ENCODE peak calls at places on chromosomes 5 and 9, in four cellular contexts. D is coronary artery, S is upper lobe of left lung, C is cardiac muscle cell. H is an unnamed sample.

GRCh38 chr5:58412932-58413331 is 47.0 kb downstream of the PLK2 start:
- DNase-seq in C (no peak), S (no peak), D (no peak), H (no peak)

GRCh38 chr9:113150670-113151591 is at the start of gene SLC31A2:
- DNase-seq in S (peak; percentile 99), C (peak; percentile 87), D (peak; percentile 90), H (peak; percentile 60)

GRCh38 chr9:18487620-18488019 is 13.7 kb downstream of the ADAMTSL1 start:
- DNase-seq in S (no peak), C (no peak), D (no peak), H (no peak)

GRCh38 chr5:37776826-37777225 is 63.0 kb downstream of the GDNF start:
- DNase-seq in S (peak; percentile 28), D (no peak), C (peak; percentile 69), H (no peak)

GRCh38 chr9:137417161-137418021 is 5.6 kb downstream of the EXD3 start:
- DNase-seq in S (peak; percentile 86), D (no peak), C (no peak), H (no peak)

GRCh38 chr9:122203995-122204394 is 24.8 kb downstream of the LHX6 start:
- DNase-seq in C (no peak), D (no peak), S (no peak), H (no peak)

GRCh38 chr5:74919487-74919886 is 53.3 kb upstream of the FAM169A start:
- DNase-seq in C (peak; percentile 77), S (no peak), D (no peak), H (peak; percentile 69)

GRCh38 chr9:119859128-119859527 is 489.9 kb upstream of the BRINP1 start:
- DNase-seq in D (no peak), C (no peak), S (no peak), H (no peak)

GRCh38 chr5:40486437-40487270 is 193.1 kb upstream of the PTGER4 start:
- DNase-seq in D (no peak), S (no peak), C (no peak), H (peak; percentile 81)

GRCh38 chr9:120625222-120625621 is 45.3 kb upstream of the CDK5RAP2 start:
- DNase-seq in C (peak; percentile 34), S (no peak), D (no peak), H (peak; percentile 61)

GRCh38 chr5:999724-1000123 is 8.9 kb upstream of the NKD2 start:
- DNase-seq in D (no peak), C (no peak), S (no peak), H (no peak)

GRCh38 chr5:150339841-150340240 is 17.7 kb upstream of the TCOF1 start:
- DNase-seq in C (no peak), D (no peak), S (no peak), H (no peak)

GRCh38 chr5:10266839-10267238 is 16.8 kb downstream of the CCT5 start:
- DNase-seq in S (no peak), D (no peak), C (no peak), H (peak; percentile 54)

GRCh38 chr9:4386819-4387218 is 87.0 kb upstream of the GLIS3 start:
- DNase-seq in D (no peak), C (no peak), S (no peak), H (peak; percentile 6)

GRCh38 chr5:10140195-10140973 is 109.3 kb downstream of the ATPSCKMT start:
- DNase-seq in C (peak; percentile 7), S (no peak), D (no peak), H (no peak)

DNA sequence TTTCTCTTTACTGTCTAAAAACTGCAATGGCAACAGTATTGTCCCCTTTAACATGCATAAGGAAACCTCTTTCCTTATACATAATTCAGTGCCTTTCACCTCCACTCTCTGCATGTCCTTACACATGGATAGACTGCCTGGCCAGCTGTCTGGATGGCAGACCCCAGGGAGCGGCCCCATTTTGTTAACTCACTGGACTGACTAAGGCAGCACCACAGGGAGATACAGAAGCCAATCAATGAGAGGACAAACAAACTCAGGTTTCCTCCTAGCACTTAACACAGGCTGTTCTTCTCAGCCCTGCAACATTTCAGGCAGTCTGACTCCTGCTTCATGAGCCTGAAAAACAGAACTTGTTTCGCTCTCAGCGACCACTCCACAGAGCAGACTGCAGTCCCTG is 135.4 kb upstream of the RASEF start:
- DNase-seq in D (no peak), C (no peak), S (no peak), H (no peak)
- H3K4me3 ChIP-seq in D (no peak overlapping the region), C (no peak overlapping the region), S (no peak overlapping the region), H (no peak overlapping the region)

GRCh38 chr9:84862786-84863185 is 193.3 kb downstream of the NTRK2 start:
- DNase-seq in S (no peak), C (peak; percentile 38), D (no peak), H (peak; percentile 76)

GRCh38 chr9:84863372-84863771 is 193.8 kb downstream of the NTRK2 start:
- DNase-seq in S (no peak), D (no peak), C (no peak), H (no peak)

GRCh38 chr9:84860423-84861115 is 191.0 kb downstream of the NTRK2 start:
- DNase-seq in S (no peak), D (no peak), C (no peak), H (no peak)

GRCh38 chr9:84858373-84858772 is 188.8 kb downstream of the NTRK2 start:
- DNase-seq in D (no peak), S (no peak), C (no peak), H (no peak)

DNA sequence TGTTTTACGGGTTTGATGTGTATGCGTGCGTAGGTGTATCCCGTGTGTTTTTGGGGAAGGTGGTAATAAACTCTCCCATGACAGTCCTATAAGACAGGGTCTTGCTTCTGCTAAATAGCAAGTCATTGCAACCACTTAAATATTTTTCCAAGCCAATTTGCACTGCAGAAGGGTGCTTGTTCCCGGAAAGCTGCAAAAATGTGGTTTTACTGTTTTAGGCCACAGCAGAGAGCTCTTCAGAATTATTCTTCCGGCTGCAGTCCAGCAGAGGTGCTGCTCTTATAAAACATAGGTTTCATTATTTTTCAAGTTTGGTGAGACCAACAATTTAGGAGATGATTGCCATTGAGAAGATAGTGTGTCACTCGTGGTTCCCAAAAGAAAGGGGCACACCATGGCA is 192.8 kb downstream of the NTRK2 start:
- DNase-seq in S (no peak), C (no peak), D (no peak), H (no peak)
- H3K4me3 ChIP-seq in S (no peak overlapping the region), C (no peak overlapping the region), D (no peak overlapping the region), H (no peak overlapping the region)

DNA sequence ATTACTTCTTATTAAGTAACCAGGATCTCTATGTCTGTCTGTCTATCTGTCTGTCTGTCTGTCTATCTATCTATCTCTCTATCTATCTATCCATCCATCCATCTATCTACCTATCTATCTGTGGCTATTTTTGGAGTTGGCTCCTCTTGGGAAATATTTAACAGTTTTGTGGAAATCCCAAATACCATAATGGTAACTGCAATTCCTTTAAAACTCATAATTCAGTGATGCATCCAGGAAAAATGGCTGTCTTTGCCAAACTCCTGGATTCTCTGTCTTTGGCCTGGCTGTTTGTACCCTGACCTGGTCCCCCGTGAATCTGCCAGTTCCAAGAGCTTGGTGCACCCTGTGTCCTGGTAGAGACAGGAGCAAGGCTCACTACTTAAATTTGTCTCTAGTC is 197.0 kb downstream of the PCSK1 start:
- DNase-seq in D (no peak), S (no peak), C (no peak), H (no peak)
- H3K4me3 ChIP-seq in D (peak overlapping the region; percentile 0), S (no peak overlapping the region), C (no peak overlapping the region), H (no peak overlapping the region)

GRCh38 chr5:32711693-32712462 is 757 bp downstream of the NPR3 start:
- DNase-seq in D (no peak), S (peak; percentile 88), C (peak; percentile 27), H (no peak)

GRCh38 chr5:32710859-32711692 is at the start of gene NPR3:
- DNase-seq in C (peak; percentile 48), S (peak; percentile 46), D (no peak), H (no peak)

GRCh38 chr5:32708949-32709348 is 2.2 kb upstream of the NPR3 start:
- DNase-seq in D (no peak), S (no peak), C (no peak), H (no peak)

GRCh38 chr5:32710335-32710858 is 724 bp upstream of the NPR3 start:
- DNase-seq in C (no peak), D (no peak), S (peak; percentile 82), H (no peak)

DNA sequence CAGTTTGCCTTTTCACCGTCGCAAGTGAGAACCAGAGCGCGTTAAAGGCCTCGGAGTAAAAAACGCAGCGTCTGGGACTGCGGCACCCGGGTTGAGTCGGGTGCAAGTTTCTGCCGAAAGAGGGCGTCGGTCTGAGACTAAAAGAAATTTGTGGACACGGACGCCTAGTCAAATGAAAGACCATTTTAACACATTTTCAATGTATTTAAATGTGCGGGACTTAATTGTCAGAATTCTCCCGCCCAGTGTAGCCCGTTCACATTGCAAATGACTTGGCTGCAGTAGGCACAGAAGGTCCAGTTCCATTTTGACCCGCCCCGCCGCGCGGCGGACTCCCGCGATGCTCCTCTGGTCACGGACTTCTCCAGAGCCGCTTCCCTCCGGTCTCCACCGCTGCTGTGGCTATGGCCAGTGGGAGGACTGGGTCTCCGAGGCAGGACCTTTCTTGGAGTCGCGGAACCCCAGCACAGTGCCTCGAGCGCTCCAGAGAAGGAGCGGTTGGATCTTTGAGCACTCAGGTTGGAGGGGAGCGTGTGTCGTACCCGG is 1.3 kb upstream of the NPR3 start:
- DNase-seq in D (peak; percentile 84), S (peak; percentile 92), C (peak; percentile 80), H (peak; percentile 64)
- H3K4me3 ChIP-seq in D (peak overlapping the region; percentile 93), S (peak overlapping the region; percentile 65), C (peak overlapping the region; percentile 35), H (peak overlapping the region; percentile 58)

DNA sequence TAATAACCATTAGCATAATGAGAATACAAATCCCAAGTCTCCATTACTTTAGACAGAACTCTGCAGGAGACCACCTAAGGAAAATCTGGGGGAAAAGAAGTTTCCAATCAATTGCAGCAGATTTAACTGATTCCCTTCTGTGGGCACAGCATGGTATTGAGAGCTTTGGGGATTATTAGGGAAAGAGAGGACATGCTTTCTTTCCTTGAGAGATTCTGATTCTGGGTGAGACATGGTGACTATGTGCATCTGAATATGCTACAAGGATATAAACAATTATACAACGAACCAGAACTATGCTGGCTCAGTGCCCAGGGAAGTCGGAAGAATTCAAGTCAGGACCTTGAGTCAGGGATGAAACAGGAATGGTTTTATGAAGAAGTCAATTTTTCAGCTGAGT is 183.7 kb downstream of the PDE4D start:
- DNase-seq in D (no peak), C (peak; percentile 86), S (no peak), H (peak; percentile 77)
- H3K4me3 ChIP-seq in D (no peak overlapping the region), C (no peak overlapping the region), S (no peak overlapping the region), H (no peak overlapping the region)

GRCh38 chr9:135890190-135890861 is 17.0 kb downstream of the CAMSAP1 start:
- DNase-seq in D (peak; percentile 38), C (no peak), S (no peak), H (peak; percentile 59)
- H3K4me3 ChIP-seq in D (no peak overlapping the region), C (no peak overlapping the region), S (no peak overlapping the region), H (no peak overlapping the region)

GRCh38 chr9:98943682-98944129 is at the start of gene COL15A1:
- DNase-seq in C (peak; percentile 33), D (peak; percentile 79), S (peak; percentile 89), H (no peak)
- H3K4me3 ChIP-seq in C (peak within 1 kb of the TSS; percentile 35), D (peak within 1 kb of the TSS; percentile 80), S (peak within 1 kb of the TSS; percentile 41), H (no peak within 1 kb of the TSS)

GRCh38 chr5:139296862-139297326 is 3.4 kb downstream of the MATR3 start:
- DNase-seq in D (no peak), C (no peak), S (no peak), H (no peak)
- H3K4me3 ChIP-seq in D (peak overlapping the region; percentile 31), C (no peak overlapping the region), S (no peak overlapping the region), H (no peak overlapping the region)

H was measured in bronchial epithelial cell.